ENCODE peak calls at places on chromosomes 16 and 17, in ten cellular contexts. One of them, this sample, is unnamed.
A peak's percentile ranks its signal among the peaks of the same experiment; 100 is the strongest.

GRCh38 chr16:75379911-75380847 is 53.1 kb downstream of the CFDP1 start:
- DNase-seq in CD4-positive, alpha-beta memory T cell: peak; percentile 65
- DNase-seq in effector memory CD4-positive, alpha-beta T cell: peak; percentile 30
- DNase-seq in adrenal gland: no peak
- DNase-seq in Caco-2: no peak
- DNase-seq in tibial artery: no peak
- DNase-seq in prostate gland: no peak
- DNase-seq in cardiac muscle cell: no peak
- DNase-seq in suprapubic skin: no peak
- DNase-seq in PC-9: no peak
- DNase-seq in this sample: no peak

GRCh38 chr17:46717999-46718398 is 100.5 kb downstream of the WNT3 start:
- DNase-seq in CD4-positive, alpha-beta memory T cell: no peak
- DNase-seq in effector memory CD4-positive, alpha-beta T cell: no peak
- DNase-seq in adrenal gland: no peak
- DNase-seq in Caco-2: no peak
- DNase-seq in tibial artery: no peak
- DNase-seq in prostate gland: no peak
- DNase-seq in cardiac muscle cell: no peak
- DNase-seq in suprapubic skin: no peak
- DNase-seq in PC-9: no peak
- DNase-seq in this sample: no peak

GRCh38 chr16:88651276-88651988 is 579 bp upstream of the CYBA start:
- DNase-seq in CD4-positive, alpha-beta memory T cell: peak; percentile 71
- DNase-seq in effector memory CD4-positive, alpha-beta T cell: peak; percentile 77
- DNase-seq in adrenal gland: peak; percentile 65
- DNase-seq in Caco-2: peak; percentile 44
- DNase-seq in tibial artery: peak; percentile 72
- DNase-seq in prostate gland: no peak
- DNase-seq in cardiac muscle cell: no peak
- DNase-seq in suprapubic skin: no peak
- DNase-seq in PC-9: peak; percentile 48
- DNase-seq in this sample: peak; percentile 81

GRCh38 chr16:67667434-67667816 is 811 bp downstream of the C16orf86 start:
- DNase-seq in CD4-positive, alpha-beta memory T cell: no peak
- DNase-seq in effector memory CD4-positive, alpha-beta T cell: no peak
- DNase-seq in adrenal gland: no peak
- DNase-seq in Caco-2: no peak
- DNase-seq in tibial artery: no peak
- DNase-seq in prostate gland: no peak
- DNase-seq in cardiac muscle cell: no peak
- DNase-seq in suprapubic skin: no peak
- DNase-seq in PC-9: no peak
- DNase-seq in this sample: no peak

GRCh38 chr16:84423416-84423837 is 55.1 kb downstream of the ATP2C2 start:
- DNase-seq in CD4-positive, alpha-beta memory T cell: peak; percentile 11
- DNase-seq in effector memory CD4-positive, alpha-beta T cell: no peak
- DNase-seq in adrenal gland: no peak
- DNase-seq in Caco-2: peak; percentile 65
- DNase-seq in tibial artery: no peak
- DNase-seq in prostate gland: no peak
- DNase-seq in cardiac muscle cell: no peak
- DNase-seq in suprapubic skin: no peak
- DNase-seq in PC-9: peak; percentile 53
- DNase-seq in this sample: no peak

GRCh38 chr17:61416540-61417363 is 17.1 kb downstream of the TBX2 start:
- DNase-seq in CD4-positive, alpha-beta memory T cell: peak; percentile 36
- DNase-seq in effector memory CD4-positive, alpha-beta T cell: peak; percentile 40
- DNase-seq in adrenal gland: peak; percentile 92
- DNase-seq in Caco-2: peak; percentile 92
- DNase-seq in tibial artery: peak; percentile 91
- DNase-seq in prostate gland: peak; percentile 77
- DNase-seq in cardiac muscle cell: peak; percentile 97
- DNase-seq in suprapubic skin: peak; percentile 94
- DNase-seq in PC-9: peak; percentile 58
- DNase-seq in this sample: peak; percentile 94

GRCh38 chr17:44069974-44070454 is 521 bp upstream of the G6PC3 start:
- DNase-seq in CD4-positive, alpha-beta memory T cell: no peak
- DNase-seq in effector memory CD4-positive, alpha-beta T cell: no peak
- DNase-seq in adrenal gland: no peak
- DNase-seq in Caco-2: peak; percentile 42
- DNase-seq in tibial artery: no peak
- DNase-seq in prostate gland: no peak
- DNase-seq in cardiac muscle cell: no peak
- DNase-seq in suprapubic skin: no peak
- DNase-seq in PC-9: peak; percentile 53
- DNase-seq in this sample: no peak

GRCh38 chr17:27669136-27669535 is 38.1 kb downstream of the LGALS9 start:
- DNase-seq in CD4-positive, alpha-beta memory T cell: no peak
- DNase-seq in effector memory CD4-positive, alpha-beta T cell: no peak
- DNase-seq in adrenal gland: no peak
- DNase-seq in Caco-2: no peak
- DNase-seq in tibial artery: no peak
- DNase-seq in prostate gland: no peak
- DNase-seq in cardiac muscle cell: no peak
- DNase-seq in suprapubic skin: no peak
- DNase-seq in PC-9: no peak
- DNase-seq in this sample: no peak

DNA sequence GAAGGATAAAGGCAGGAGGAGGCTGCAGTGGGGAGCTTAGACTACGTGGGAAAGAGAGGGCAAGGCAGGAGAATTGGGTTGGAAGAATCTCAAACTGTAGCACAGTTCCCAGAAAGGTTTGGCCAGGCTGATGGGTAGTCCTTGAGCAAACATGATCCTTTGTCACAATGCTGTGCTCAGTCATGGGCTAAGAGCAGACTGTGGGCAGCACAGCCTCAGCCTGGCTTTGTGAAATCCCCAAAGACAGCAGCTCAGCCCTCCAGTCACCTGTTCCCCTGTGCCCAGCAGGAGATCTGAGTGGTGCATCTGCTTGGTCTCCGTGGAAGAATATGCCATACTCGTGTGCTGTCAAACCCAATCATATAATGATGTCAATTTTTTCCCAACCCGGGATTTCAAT is 10.6 kb upstream of the ENGASE start:
- DNase-seq in CD4-positive, alpha-beta memory T cell: no peak
- DNase-seq in effector memory CD4-positive, alpha-beta T cell: no peak
- DNase-seq in adrenal gland: no peak
- DNase-seq in Caco-2: no peak
- DNase-seq in tibial artery: peak; percentile 21
- DNase-seq in prostate gland: no peak
- DNase-seq in cardiac muscle cell: no peak
- DNase-seq in suprapubic skin: no peak
- DNase-seq in PC-9: no peak
- DNase-seq in this sample: peak; percentile 11
- H3K4me1 ChIP-seq in CD4-positive, alpha-beta memory T cell: peaks cover 5% of the 10 kb centered on the region
- H3K4me1 ChIP-seq in effector memory CD4-positive, alpha-beta T cell: peaks cover 3% of the 10 kb centered on the region
- H3K4me1 ChIP-seq in adrenal gland: no peaks in the 10 kb centered on the region
- H3K4me1 ChIP-seq in Caco-2: no peaks in the 10 kb centered on the region
- H3K4me1 ChIP-seq in tibial artery: no peaks in the 10 kb centered on the region
- H3K4me1 ChIP-seq in prostate gland: no peaks in the 10 kb centered on the region
- H3K4me1 ChIP-seq in cardiac muscle cell: no peaks in the 10 kb centered on the region
- H3K4me1 ChIP-seq in suprapubic skin: no peaks in the 10 kb centered on the region
- H3K4me1 ChIP-seq in PC-9: no peaks in the 10 kb centered on the region
- H3K4me1 ChIP-seq in this sample: no peaks in the 10 kb centered on the region

GRCh38 chr16:50680907-50681885 is at the start of gene SNX20:
- DNase-seq in CD4-positive, alpha-beta memory T cell: peak; percentile 69
- DNase-seq in effector memory CD4-positive, alpha-beta T cell: peak; percentile 63
- DNase-seq in adrenal gland: peak; percentile 33
- DNase-seq in Caco-2: no peak
- DNase-seq in tibial artery: peak; percentile 67
- DNase-seq in prostate gland: no peak
- DNase-seq in cardiac muscle cell: no peak
- DNase-seq in suprapubic skin: no peak
- DNase-seq in PC-9: no peak
- DNase-seq in this sample: no peak
- H3K4me1 ChIP-seq in CD4-positive, alpha-beta memory T cell: peaks cover 93% of the 10 kb centered on the region
- H3K4me1 ChIP-seq in effector memory CD4-positive, alpha-beta T cell: peaks cover 69% of the 10 kb centered on the region
- H3K4me1 ChIP-seq in adrenal gland: no peaks in the 10 kb centered on the region
- H3K4me1 ChIP-seq in Caco-2: no peaks in the 10 kb centered on the region
- H3K4me1 ChIP-seq in tibial artery: no peaks in the 10 kb centered on the region
- H3K4me1 ChIP-seq in prostate gland: no peaks in the 10 kb centered on the region
- H3K4me1 ChIP-seq in cardiac muscle cell: no peaks in the 10 kb centered on the region
- H3K4me1 ChIP-seq in suprapubic skin: peaks cover 6% of the 10 kb centered on the region
- H3K4me1 ChIP-seq in PC-9: peaks cover 4% of the 10 kb centered on the region
- H3K4me1 ChIP-seq in this sample: no peaks in the 10 kb centered on the region

GRCh38 chr17:50101346-50102163 is 6.4 kb downstream of the PDK2 start:
- DNase-seq in CD4-positive, alpha-beta memory T cell: no peak
- DNase-seq in effector memory CD4-positive, alpha-beta T cell: no peak
- DNase-seq in adrenal gland: peak; percentile 52
- DNase-seq in Caco-2: no peak
- DNase-seq in tibial artery: no peak
- DNase-seq in prostate gland: no peak
- DNase-seq in cardiac muscle cell: peak; percentile 73
- DNase-seq in suprapubic skin: no peak
- DNase-seq in PC-9: no peak
- DNase-seq in this sample: peak; percentile 82

GRCh38 chr17:50102164-50102991 is 7.2 kb downstream of the PDK2 start:
- DNase-seq in CD4-positive, alpha-beta memory T cell: no peak
- DNase-seq in effector memory CD4-positive, alpha-beta T cell: no peak
- DNase-seq in adrenal gland: peak; percentile 77
- DNase-seq in Caco-2: no peak
- DNase-seq in tibial artery: peak; percentile 89
- DNase-seq in prostate gland: no peak
- DNase-seq in cardiac muscle cell: no peak
- DNase-seq in suprapubic skin: no peak
- DNase-seq in PC-9: peak; percentile 71
- DNase-seq in this sample: peak; percentile 87

GRCh38 chr17:50099003-50099402 is 3.9 kb downstream of the PDK2 start:
- DNase-seq in CD4-positive, alpha-beta memory T cell: no peak
- DNase-seq in effector memory CD4-positive, alpha-beta T cell: no peak
- DNase-seq in adrenal gland: no peak
- DNase-seq in Caco-2: no peak
- DNase-seq in tibial artery: no peak
- DNase-seq in prostate gland: no peak
- DNase-seq in cardiac muscle cell: no peak
- DNase-seq in suprapubic skin: no peak
- DNase-seq in PC-9: no peak
- DNase-seq in this sample: peak; percentile 13

GRCh38 chr17:50100480-50100883 is 5.3 kb downstream of the PDK2 start:
- DNase-seq in CD4-positive, alpha-beta memory T cell: no peak
- DNase-seq in effector memory CD4-positive, alpha-beta T cell: no peak
- DNase-seq in adrenal gland: no peak
- DNase-seq in Caco-2: no peak
- DNase-seq in tibial artery: no peak
- DNase-seq in prostate gland: no peak
- DNase-seq in cardiac muscle cell: no peak
- DNase-seq in suprapubic skin: no peak
- DNase-seq in PC-9: peak; percentile 75
- DNase-seq in this sample: no peak

DNA sequence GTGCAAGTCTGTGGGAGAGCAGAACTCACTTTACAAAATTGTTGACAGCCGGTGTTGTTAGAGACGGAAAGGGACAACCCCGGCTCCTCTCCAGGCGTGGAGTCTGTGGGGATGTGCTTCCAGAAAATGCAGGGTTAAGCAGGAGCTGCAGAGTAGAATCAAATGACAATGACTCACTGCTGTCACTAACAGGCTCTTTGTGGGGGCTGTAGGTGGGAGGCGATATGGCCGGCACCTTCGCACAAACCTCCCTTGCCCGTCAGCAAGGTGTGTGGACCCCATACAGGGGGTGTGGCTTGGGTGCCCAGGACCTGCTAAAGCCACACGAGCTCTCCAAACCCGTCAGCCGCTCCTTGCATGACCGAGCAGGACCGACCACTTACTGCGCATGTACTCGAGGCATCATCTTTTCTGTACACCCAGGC is 5.8 kb downstream of the PDK2 start:
- DNase-seq in CD4-positive, alpha-beta memory T cell: no peak
- DNase-seq in effector memory CD4-positive, alpha-beta T cell: no peak
- DNase-seq in adrenal gland: no peak
- DNase-seq in Caco-2: no peak
- DNase-seq in tibial artery: no peak
- DNase-seq in prostate gland: no peak
- DNase-seq in cardiac muscle cell: no peak
- DNase-seq in suprapubic skin: no peak
- DNase-seq in PC-9: no peak
- DNase-seq in this sample: no peak
- H3K4me1 ChIP-seq in CD4-positive, alpha-beta memory T cell: peaks cover 16% of the 10 kb centered on the region
- H3K4me1 ChIP-seq in effector memory CD4-positive, alpha-beta T cell: peaks cover 8% of the 10 kb centered on the region
- H3K4me1 ChIP-seq in adrenal gland: peaks cover 45% of the 10 kb centered on the region
- H3K4me1 ChIP-seq in Caco-2: no peaks in the 10 kb centered on the region
- H3K4me1 ChIP-seq in tibial artery: peaks cover 66% of the 10 kb centered on the region
- H3K4me1 ChIP-seq in prostate gland: peaks cover 3% of the 10 kb centered on the region
- H3K4me1 ChIP-seq in cardiac muscle cell: peaks cover 22% of the 10 kb centered on the region
- H3K4me1 ChIP-seq in suprapubic skin: peaks cover 56% of the 10 kb centered on the region
- H3K4me1 ChIP-seq in PC-9: peaks cover 39% of the 10 kb centered on the region
- H3K4me1 ChIP-seq in this sample: peaks cover 5% of the 10 kb centered on the region

GRCh38 chr16:65751622-65752598 is 614.6 kb upstream of the CDH5 start:
- DNase-seq in CD4-positive, alpha-beta memory T cell: no peak
- DNase-seq in effector memory CD4-positive, alpha-beta T cell: no peak
- DNase-seq in adrenal gland: no peak
- DNase-seq in Caco-2: no peak
- DNase-seq in tibial artery: no peak
- DNase-seq in prostate gland: no peak
- DNase-seq in cardiac muscle cell: no peak
- DNase-seq in suprapubic skin: no peak
- DNase-seq in PC-9: no peak
- DNase-seq in this sample: no peak

GRCh38 chr16:65754799-65755691 is 611.4 kb upstream of the CDH5 start:
- DNase-seq in CD4-positive, alpha-beta memory T cell: no peak
- DNase-seq in effector memory CD4-positive, alpha-beta T cell: no peak
- DNase-seq in adrenal gland: no peak
- DNase-seq in Caco-2: no peak
- DNase-seq in tibial artery: no peak
- DNase-seq in prostate gland: no peak
- DNase-seq in cardiac muscle cell: no peak
- DNase-seq in suprapubic skin: no peak
- DNase-seq in PC-9: no peak
- DNase-seq in this sample: peak; percentile 64

GRCh38 chr16:65757064-65757463 is 609.4 kb upstream of the CDH5 start:
- DNase-seq in CD4-positive, alpha-beta memory T cell: no peak
- DNase-seq in effector memory CD4-positive, alpha-beta T cell: no peak
- DNase-seq in adrenal gland: no peak
- DNase-seq in Caco-2: no peak
- DNase-seq in tibial artery: no peak
- DNase-seq in prostate gland: peak; percentile 6
- DNase-seq in cardiac muscle cell: no peak
- DNase-seq in suprapubic skin: no peak
- DNase-seq in PC-9: no peak
- DNase-seq in this sample: no peak

GRCh38 chr16:65758620-65759019 is 607.9 kb upstream of the CDH5 start:
- DNase-seq in CD4-positive, alpha-beta memory T cell: no peak
- DNase-seq in effector memory CD4-positive, alpha-beta T cell: no peak
- DNase-seq in adrenal gland: no peak
- DNase-seq in Caco-2: no peak
- DNase-seq in tibial artery: no peak
- DNase-seq in prostate gland: no peak
- DNase-seq in cardiac muscle cell: no peak
- DNase-seq in suprapubic skin: no peak
- DNase-seq in PC-9: no peak
- DNase-seq in this sample: no peak

DNA sequence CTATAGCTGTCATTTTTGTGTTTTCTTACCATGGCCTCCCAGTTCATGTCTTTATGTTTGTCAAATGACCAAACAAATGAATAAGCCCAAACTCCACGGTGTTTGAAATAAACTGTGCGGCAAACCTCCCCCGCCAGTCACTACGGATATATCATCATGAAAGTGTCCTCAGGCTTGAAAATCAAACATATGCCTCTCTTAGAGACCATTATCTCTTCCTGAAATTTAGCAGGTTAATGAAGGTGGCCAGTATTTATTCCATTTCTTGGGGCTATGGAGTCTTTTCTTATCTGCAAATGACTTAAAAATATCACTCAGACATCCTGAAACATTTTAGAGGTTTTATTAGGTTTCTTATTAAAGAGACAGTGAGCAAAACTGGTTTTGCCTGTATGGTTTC is 610.3 kb upstream of the CDH5 start:
- DNase-seq in CD4-positive, alpha-beta memory T cell: no peak
- DNase-seq in effector memory CD4-positive, alpha-beta T cell: no peak
- DNase-seq in adrenal gland: no peak
- DNase-seq in Caco-2: no peak
- DNase-seq in tibial artery: no peak
- DNase-seq in prostate gland: peak; percentile 36
- DNase-seq in cardiac muscle cell: no peak
- DNase-seq in suprapubic skin: no peak
- DNase-seq in PC-9: no peak
- DNase-seq in this sample: no peak
- H3K4me1 ChIP-seq in CD4-positive, alpha-beta memory T cell: no peaks in the 10 kb centered on the region
- H3K4me1 ChIP-seq in effector memory CD4-positive, alpha-beta T cell: no peaks in the 10 kb centered on the region
- H3K4me1 ChIP-seq in adrenal gland: no peaks in the 10 kb centered on the region
- H3K4me1 ChIP-seq in Caco-2: no peaks in the 10 kb centered on the region
- H3K4me1 ChIP-seq in tibial artery: no peaks in the 10 kb centered on the region
- H3K4me1 ChIP-seq in prostate gland: peaks cover 2% of the 10 kb centered on the region
- H3K4me1 ChIP-seq in cardiac muscle cell: no peaks in the 10 kb centered on the region
- H3K4me1 ChIP-seq in suprapubic skin: peaks cover 3% of the 10 kb centered on the region
- H3K4me1 ChIP-seq in PC-9: no peaks in the 10 kb centered on the region
- H3K4me1 ChIP-seq in this sample: no peaks in the 10 kb centered on the region

This sample was measured in right cardiac atrium.